ENCODE peak calls at places on chromosomes 5 and 9, in four cellular contexts. X is IMR-90, Y is GM12878, O is endothelial cell of umbilical vein. U is an unnamed sample.
A peak's percentile ranks its signal among the peaks of the same experiment; 100 is the strongest.

GRCh38 chr9:121558423-121558950 is 58.8 kb upstream of the GGTA1 start:
- DNase-seq in Y (no peak), X (no peak), O (no peak), U (no peak)

GRCh38 chr9:114093761-114094505 is 5.2 kb downstream of the KIF12 start:
- DNase-seq in Y (no peak), X (no peak), O (no peak), U (no peak)

GRCh38 chr5:54309237-54309636 is 1.1 kb downstream of the ARL15 start:
- DNase-seq in X (peak; percentile 15), O (peak; percentile 47), Y (no peak), U (no peak)

GRCh38 chr5:1127991-1128785 is 16.3 kb upstream of the SLC12A7 start:
- DNase-seq in X (no peak), Y (no peak), O (no peak), U (no peak)

GRCh38 chr9:34651286-34651685 is 699 bp upstream of the IL11RA start:
- DNase-seq in O (peak; percentile 20), Y (no peak), X (peak; percentile 54), U (no peak)

GRCh38 chr5:83096660-83097334 is 19.4 kb downstream of the XRCC4 start:
- DNase-seq in Y (no peak), O (no peak), X (peak; percentile 18), U (no peak)

GRCh38 chr5:16693879-16694278 is 77.1 kb upstream of the RETREG1 start:
- DNase-seq in O (no peak), X (no peak), Y (no peak), U (no peak)

GRCh38 chr5:43309657-43310056 is 3.6 kb downstream of the HMGCS1 start:
- DNase-seq in X (peak; percentile 10), Y (no peak), O (no peak), U (peak; percentile 40)

GRCh38 chr5:41219655-41220269 is 6.4 kb upstream of the C6 start:
- DNase-seq in Y (no peak), O (no peak), X (no peak), U (no peak)

GRCh38 chr9:72464819-72465218 is 56.6 kb upstream of the TMC1 start:
- DNase-seq in X (no peak), Y (no peak), O (peak; percentile 85), U (no peak)

GRCh38 chr5:33969572-33970452 is 14.7 kb downstream of the SLC45A2 start:
- DNase-seq in Y (peak; percentile 27), O (peak; percentile 47), X (peak; percentile 71), U (no peak)

GRCh38 chr5:133697536-133698258 is 85.4 kb upstream of the FSTL4 start:
- DNase-seq in O (no peak), Y (no peak), X (no peak), U (no peak)
- TF ChIP-seq FOS in O (no peak), Y (no peak), X (no peak), U (no peak)

DNA sequence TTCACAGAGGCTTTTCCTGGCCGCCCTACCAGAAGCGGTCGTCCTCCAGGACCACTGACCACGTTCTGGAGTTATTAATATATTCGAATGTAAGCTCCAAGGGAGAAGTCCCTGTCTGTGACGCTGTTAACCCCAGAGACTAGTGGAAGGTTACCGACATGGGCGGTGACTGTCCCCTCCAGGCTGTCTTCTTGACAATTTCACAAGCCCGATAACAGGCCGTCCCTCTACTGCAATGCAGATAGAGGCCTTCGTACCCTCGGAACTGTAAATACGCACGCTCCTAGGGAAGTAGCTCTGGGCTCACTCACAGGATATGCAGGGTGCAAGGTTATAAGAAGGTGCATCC is 644 bp upstream of the RFK start:
- DNase-seq in X (no peak), O (no peak), Y (peak; percentile 23), U (peak; percentile 74)
- TF ChIP-seq FOS in X (no peak), O (no peak), Y (no peak), U (no peak)

GRCh38 chr5:77170-77501 is 14.8 kb upstream of the PLEKHG4B start:
- DNase-seq in O (no peak), X (no peak), Y (no peak), U (no peak)

GRCh38 chr5:75331-76320 is 16.3 kb upstream of the PLEKHG4B start:
- DNase-seq in O (no peak), X (no peak), Y (no peak), U (no peak)

GRCh38 chr5:76358-77169 is 15.4 kb upstream of the PLEKHG4B start:
- DNase-seq in Y (no peak), X (no peak), O (no peak), U (no peak)

GRCh38 chr5:74503-75109 is 17.4 kb upstream of the PLEKHG4B start:
- DNase-seq in O (no peak), Y (no peak), X (no peak), U (no peak)

DNA sequence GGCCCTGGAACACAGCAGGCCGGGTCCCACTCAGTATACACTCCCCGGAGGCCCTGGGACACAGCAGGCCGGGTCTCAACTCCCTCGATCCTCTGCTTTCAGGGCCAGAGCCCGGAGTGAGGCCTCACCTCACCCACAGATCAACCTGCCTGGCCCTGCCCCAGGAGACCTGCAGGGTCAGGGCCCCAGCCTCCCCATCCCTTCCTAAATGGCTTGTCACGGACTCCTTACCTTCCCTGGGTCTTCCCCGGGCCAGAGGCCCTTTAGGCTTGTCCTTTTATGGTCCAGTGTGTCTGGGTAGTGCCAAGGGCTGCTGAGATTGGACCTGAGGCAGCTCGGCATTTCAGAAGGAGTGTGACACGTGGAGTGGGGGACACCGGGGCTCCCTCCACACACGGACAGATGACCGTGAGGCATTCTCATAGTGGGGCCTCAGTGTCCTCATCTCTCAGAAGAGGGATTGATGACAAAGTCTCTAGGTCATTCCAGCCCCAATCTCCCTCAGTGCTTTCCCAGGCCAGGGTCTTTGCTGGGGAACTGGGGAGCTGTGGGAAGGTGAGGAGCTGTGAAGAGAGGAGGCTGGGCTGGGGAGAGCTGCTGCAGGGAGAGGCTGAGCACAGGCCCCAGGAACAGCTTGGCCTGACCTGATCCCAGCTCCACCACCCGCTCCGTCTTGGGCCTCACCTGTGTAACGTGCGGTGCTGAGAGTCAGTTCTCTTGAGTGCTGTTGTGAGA is 18.0 kb upstream of the PLEKHG4B start:
- DNase-seq in O (no peak), X (no peak), Y (no peak), U (no peak)
- TF ChIP-seq FOS in O (no peak), X (no peak), Y (no peak), U (no peak)

GRCh38 chr9:27537027-27537435 is 7.4 kb upstream of the MOB3B start:
- DNase-seq in Y (no peak), O (no peak), X (no peak), U (no peak)
- TF ChIP-seq FOS in Y (no peak), O (no peak), X (no peak), U (no peak)